ENCODE peak calls at places on chromosomes 3 and 15, in nine cellular contexts. T is kidney glomerular epithelial cell; B is breast epithelium; I is activated CD4-positive, alpha-beta T cell treated with anti-CD3 and anti-CD28 coated beads for 4 hours; Y is psoas muscle; D is hepatocyte; J is GM13976; E is ACHN; Z is NCI-H446. L is an unnamed sample.
A peak's percentile ranks its signal among the peaks of the same experiment; 100 is the strongest.

GRCh38 chr15:67967871-67968423 is 86.2 kb upstream of the PIAS1 start:
- DNase-seq in Y (peak; percentile 75), Z (peak; percentile 84), D (peak; percentile 87), E (peak; percentile 48), I (no peak), B (peak; percentile 39), T (peak; percentile 21), J (peak; percentile 69), L (peak; percentile 43)

GRCh38 chr3:192825657-192826200 is 91.9 kb downstream of the MB21D2 start:
- DNase-seq in Y (no peak), B (peak; percentile 29), E (no peak), T (peak; percentile 85), D (no peak), J (no peak), I (no peak), Z (peak; percentile 15), L (no peak)

GRCh38 chr3:73586628-73587027 is 38.1 kb downstream of the PDZRN3 start:
- DNase-seq in I (no peak), D (no peak), E (no peak), B (no peak), Y (no peak), T (no peak), J (no peak), Z (no peak), L (no peak)

GRCh38 chr3:13016083-13016725 is 57.0 kb downstream of the IQSEC1 start:
- DNase-seq in Y (peak; percentile 63), I (peak; percentile 48), D (no peak), T (no peak), B (no peak), Z (no peak), E (no peak), J (peak; percentile 80), L (no peak)

GRCh38 chr3:4472766-4473165 is 5.7 kb upstream of the SUMF1 start:
- DNase-seq in D (no peak), B (no peak), J (no peak), T (no peak), Y (no peak), Z (no peak), I (no peak), E (no peak), L (no peak)

GRCh38 chr3:172082269-172082668 is 42.9 kb downstream of the FNDC3B start:
- DNase-seq in B (peak; percentile 47), J (no peak), D (peak; percentile 62), Z (no peak), E (no peak), T (no peak), I (no peak), Y (no peak), L (no peak)

GRCh38 chr3:195224156-195224979 is 46.6 kb downstream of the XXYLT1 start:
- DNase-seq in I (no peak), T (no peak), B (no peak), Y (no peak), D (no peak), J (no peak), E (no peak), Z (no peak), L (no peak)

GRCh38 chr3:4980229-4981159 is 1.3 kb downstream of the BHLHE40 start:
- DNase-seq in Y (peak; percentile 92), D (peak; percentile 94), T (peak; percentile 91), I (peak; percentile 88), Z (peak; percentile 81), J (peak; percentile 73), B (peak; percentile 89), E (peak; percentile 90), L (peak; percentile 69)

GRCh38 chr3:62554264-62554799 is 181.0 kb upstream of the FEZF2 start:
- DNase-seq in B (no peak), Y (no peak), J (no peak), D (no peak), Z (no peak), T (no peak), I (no peak), E (peak; percentile 13), L (no peak)

GRCh38 chr15:70492240-70493177 is 270.8 kb downstream of the UACA start:
- DNase-seq in T (peak; percentile 90), J (peak; percentile 82), D (peak; percentile 66), B (peak; percentile 50), I (peak; percentile 81), E (peak; percentile 88), Z (no peak), Y (peak; percentile 57), L (peak; percentile 90)

GRCh38 chr15:99967841-99968371 is 234.7 kb upstream of the LYSMD4 start:
- DNase-seq in Y (no peak), I (no peak), E (no peak), B (no peak), J (no peak), Z (peak; percentile 11), T (no peak), D (no peak), L (no peak)

GRCh38 chr15:62770111-62770660 is 272.4 kb upstream of the TPM1 start:
- DNase-seq in I (no peak), B (no peak), E (no peak), Z (no peak), D (no peak), J (no peak), T (no peak), Y (no peak), L (no peak)

GRCh38 chr3:38707730-38708129 is 58.2 kb upstream of the SCN5A start:
- DNase-seq in Z (no peak), Y (no peak), B (no peak), I (no peak), J (no peak), D (peak; percentile 16), E (peak; percentile 3), T (peak; percentile 0), L (no peak)

GRCh38 chr3:63351159-63352007 is 73.3 kb downstream of the SYNPR start:
- DNase-seq in E (peak; percentile 52), T (peak; percentile 50), B (no peak), J (peak; percentile 38), I (no peak), Y (no peak), D (peak; percentile 79), Z (peak; percentile 52), L (no peak)

GRCh38 chr3:49358884-49359225 is 702 bp upstream of the GPX1 start:
- DNase-seq in B (no peak), D (no peak), Y (no peak), E (no peak), I (no peak), T (no peak), J (peak; percentile 45), Z (no peak), L (no peak)

GRCh38 chr3:156594229-156594683 is 39.3 kb upstream of the SSR3 start:
- DNase-seq in T (no peak), Y (no peak), E (peak; percentile 19), D (peak; percentile 43), Z (no peak), B (no peak), I (no peak), J (no peak), L (no peak)

GRCh38 chr3:105584351-105584790 is 217.7 kb downstream of the ALCAM start:
- DNase-seq in B (no peak), Y (no peak), T (no peak), E (peak; percentile 11), I (no peak), D (no peak), J (no peak), Z (no peak), L (peak; percentile 68)

GRCh38 chr3:196995646-196996355 is 27.2 kb upstream of the PIGZ start:
- DNase-seq in J (no peak), Z (no peak), E (no peak), D (no peak), I (no peak), T (no peak), Y (no peak), B (no peak), L (no peak)

GRCh38 chr3:113507501-113508067 is 7.4 kb downstream of the SPICE1 start:
- DNase-seq in Z (no peak), B (no peak), E (no peak), J (no peak), T (no peak), Y (no peak), D (no peak), I (no peak), L (no peak)

GRCh38 chr3:10518506-10519150 is 13.2 kb upstream of the ATP2B2 start:
- DNase-seq in D (no peak), I (no peak), B (no peak), E (peak; percentile 73), Y (peak; percentile 49), J (no peak), Z (no peak), T (no peak), L (no peak)

GRCh38 chr3:105495021-105495420 is 128.3 kb downstream of the ALCAM start:
- DNase-seq in Z (no peak), D (no peak), I (no peak), T (no peak), Y (no peak), E (no peak), B (no peak), J (no peak), L (no peak)

GRCh38 chr3:173660645-173661299 is 263.2 kb downstream of the NLGN1 start:
- DNase-seq in J (no peak), T (peak; percentile 29), Y (no peak), E (peak; percentile 73), B (no peak), Z (peak; percentile 47), D (no peak), I (no peak), L (no peak)

GRCh38 chr3:80050826-80051601 is 283.2 kb upstream of the ROBO1 start:
- DNase-seq in J (no peak), B (no peak), I (no peak), T (no peak), Y (no peak), E (no peak), D (no peak), Z (no peak), L (no peak)

GRCh38 chr15:91790826-91791225 is 62.7 kb upstream of the SLCO3A1 start:
- DNase-seq in E (peak; percentile 84), T (no peak), J (no peak), D (no peak), I (no peak), Z (peak; percentile 88), B (no peak), Y (no peak), L (no peak)

GRCh38 chr3:95629802-95630201 is 1184.6 kb upstream of the EPHA6 start:
- DNase-seq in Z (no peak), J (no peak), E (no peak), I (no peak), T (no peak), D (no peak), B (no peak), Y (no peak), L (peak; percentile 25)

GRCh38 chr15:75705854-75706681 is 6.6 kb downstream of the CSPG4 start:
- DNase-seq in T (no peak), I (no peak), E (no peak), D (no peak), J (no peak), Z (no peak), Y (no peak), B (no peak), L (no peak)

GRCh38 chr3:26915208-26915607 is 292.6 kb downstream of the LRRC3B start:
- DNase-seq in E (no peak), J (no peak), I (no peak), D (no peak), Z (no peak), T (no peak), B (no peak), Y (no peak), L (no peak)